ENCODE peak calls at places on chromosomes 4 and X, in ten cellular contexts. N, S, Q, P, X, J, T, I, H and L are unnamed samples.

GRCh38 chrX:30530591-30530990 is 47.0 kb downstream of the TASL start:
- DNase-seq in N (peak), T (no peak), H (peak), Q (no peak), S (no peak), I (no peak), P (no peak), J (no peak), X (no peak), L (no peak)

GRCh38 chr4:180449395-180449956 is 1793.7 kb upstream of the TENM3 start:
- DNase-seq in S (no peak), P (no peak), N (no peak), J (peak), Q (no peak), H (peak), I (no peak), T (no peak), X (no peak), L (peak)

GRCh38 chr4:153480704-153481103 is 14.5 kb downstream of the TMEM131L start:
- DNase-seq in N (no peak), P (peak), Q (no peak), H (no peak), T (no peak), X (no peak), S (no peak), J (no peak), I (no peak), L (no peak)

GRCh38 chr4:53705151-53705764 is 114.0 kb upstream of the LNX1 start:
- DNase-seq in Q (no peak), H (no peak), J (no peak), X (no peak), P (no peak), S (no peak), T (no peak), I (no peak), N (peak), L (no peak)

GRCh38 chr4:53378171-53378482 is 686 bp downstream of the FIP1L1 start:
- DNase-seq in S (no peak), I (no peak), J (no peak), N (no peak), T (no peak), H (peak), X (no peak), Q (no peak), P (no peak), L (no peak)

GRCh38 chr4:176778063-176778462 is 14.7 kb downstream of the VEGFC start:
- DNase-seq in J (no peak), S (no peak), I (no peak), X (no peak), Q (no peak), N (peak), P (no peak), H (peak), T (no peak), L (no peak)

GRCh38 chr4:159171287-159171686 is 68.4 kb downstream of the RAPGEF2 start:
- DNase-seq in S (no peak), T (no peak), Q (no peak), N (peak), H (peak), X (no peak), P (no peak), J (no peak), I (no peak), L (no peak)

GRCh38 chrX:39818071-39818470 is 279.7 kb downstream of the BCOR start:
- DNase-seq in P (no peak), H (no peak), N (no peak), Q (no peak), J (no peak), I (no peak), T (no peak), X (no peak), S (no peak), L (no peak)

GRCh38 chr4:1494416-1495315 is 88.4 kb upstream of the NKX1-1 start:
- DNase-seq in X (no peak), P (no peak), H (no peak), I (no peak), T (no peak), J (no peak), N (no peak), S (no peak), Q (no peak), L (no peak)

GRCh38 chrX:37603938-37604409 is 32.5 kb downstream of the LANCL3 start:
- DNase-seq in I (no peak), S (no peak), Q (no peak), X (no peak), J (no peak), H (no peak), N (no peak), P (no peak), T (peak), L (no peak)

GRCh38 chr4:5708171-5708828 is at the start of gene EVC2:
- DNase-seq in S (peak), T (peak), X (no peak), J (no peak), H (no peak), I (no peak), N (peak), Q (peak), P (peak), L (peak)

GRCh38 chrX:9885150-9885549 is 82.0 kb upstream of the CLDN34 start:
- DNase-seq in I (peak), J (peak), P (peak), H (peak), X (peak), N (peak), T (peak), S (no peak), Q (peak), L (no peak)

GRCh38 chr4:172802041-172802440 is 366.6 kb upstream of the GALNT7 start:
- DNase-seq in S (no peak), N (no peak), J (no peak), T (no peak), Q (no peak), I (no peak), X (no peak), P (no peak), H (no peak), L (no peak)

GRCh38 chrX:118655561-118656246 is 71.7 kb upstream of the IL13RA1 start:
- DNase-seq in X (no peak), N (peak), J (peak), I (no peak), P (no peak), T (no peak), S (no peak), H (peak), Q (no peak), L (no peak)

GRCh38 chr4:110799171-110799570 is 176.3 kb upstream of the PITX2 start:
- DNase-seq in X (no peak), J (no peak), P (no peak), I (no peak), T (no peak), Q (no peak), N (peak), H (no peak), S (no peak), L (no peak)